ENCODE peak calls at places on chromosomes 16 and 17, in eight cellular contexts. L is cardiac fibroblast, H is GM12865, E is AG09319, U is Caco-2, C is RWPE1, V is right atrium auricular region, F is GM10248. S is an unnamed sample.

GRCh38 chr17:80034977-80035686 is 540 bp downstream of the TBC1D16 start:
- DNase-seq in H (peak), F (peak), V (no peak), U (peak), L (peak), C (peak), E (no peak), S (peak)

GRCh38 chr16:85330694-85331188 is 218.5 kb upstream of the CIBAR2 start:
- DNase-seq in U (peak), C (peak), E (peak), V (no peak), F (peak), H (peak), L (peak), S (peak)

GRCh38 chr16:72256398-72257048 is 84.6 kb upstream of the PMFBP1 start:
- DNase-seq in C (peak), V (no peak), F (no peak), H (no peak), U (no peak), L (peak), E (peak), S (peak)

GRCh38 chr16:30437511-30438046 is 7.7 kb upstream of the DCTPP1 start:
- DNase-seq in E (no peak), H (no peak), C (no peak), V (no peak), F (no peak), L (no peak), U (peak), S (no peak)

GRCh38 chr16:4825196-4825595 is 21.9 kb downstream of the GLYR1 start:
- DNase-seq in F (no peak), U (no peak), E (no peak), L (no peak), H (no peak), V (no peak), C (no peak), S (no peak)

GRCh38 chr17:50542795-50543774 is 3.9 kb upstream of the SPATA20 start:
- DNase-seq in L (no peak), E (no peak), U (peak), C (no peak), F (no peak), V (no peak), H (no peak), S (peak)

GRCh38 chr16:50213939-50214519 is 52.3 kb upstream of the ADCY7 start:
- DNase-seq in F (peak), E (no peak), V (no peak), C (no peak), L (peak), U (peak), H (peak), S (peak)

GRCh38 chr16:23781176-23781575 is 26.4 kb downstream of the CHP2 start:
- DNase-seq in E (no peak), F (no peak), H (no peak), L (no peak), C (no peak), U (no peak), V (no peak), S (no peak)

GRCh38 chr17:6473128-6473767 is 29.0 kb downstream of the PIMREG start:
- DNase-seq in V (peak), F (peak), U (peak), C (peak), E (peak), H (peak), L (peak), S (peak)

GRCh38 chr16:81880816-81881215 is 101.7 kb downstream of the PLCG2 start:
- DNase-seq in F (no peak), U (no peak), E (no peak), L (no peak), H (no peak), C (no peak), V (no peak), S (no peak)

GRCh38 chr17:16474012-16474725 is 17.8 kb downstream of the LRRC75A start:
- DNase-seq in C (no peak), E (no peak), L (no peak), U (no peak), F (no peak), H (no peak), V (no peak), S (no peak)

GRCh38 chr17:78696016-78696992 is 85.8 kb downstream of the CYTH1 start:
- DNase-seq in V (no peak), E (no peak), H (no peak), U (no peak), C (no peak), L (no peak), F (no peak), S (no peak)

GRCh38 chr17:10070690-10071089 is 127.7 kb downstream of the GAS7 start:
- DNase-seq in V (no peak), L (no peak), F (no peak), U (no peak), H (no peak), C (no peak), E (no peak), S (no peak)

GRCh38 chr17:81142301-81143199 is 22.8 kb upstream of the PVALEF start:
- DNase-seq in U (peak), L (peak), V (peak), F (peak), E (peak), H (peak), C (peak), S (peak)

GRCh38 chr17:20008242-20009051 is 712 bp upstream of the SPECC1 start:
- DNase-seq in E (no peak), C (peak), V (no peak), L (no peak), U (peak), H (peak), F (peak), S (no peak)

GRCh38 chr16:29820730-29821662 is 734 bp downstream of the MVP start:
- DNase-seq in H (peak), C (peak), V (no peak), F (peak), E (no peak), U (no peak), L (peak), S (peak)

GRCh38 chr16:85491798-85492616 is 121.1 kb upstream of the GSE1 start:
- DNase-seq in L (no peak), V (peak), E (no peak), F (no peak), C (peak), H (no peak), U (peak), S (peak)

GRCh38 chr16:57753448-57754353 is 18.1 kb downstream of the KATNB1 start:
- DNase-seq in L (no peak), U (no peak), F (no peak), E (no peak), C (no peak), V (no peak), H (no peak), S (no peak)

GRCh38 chr16:15782573-15783365 is 74.1 kb downstream of the MYH11 start:
- DNase-seq in F (no peak), L (no peak), H (no peak), E (no peak), V (no peak), C (no peak), U (no peak), S (no peak)

GRCh38 chr17:35167666-35168065 is 20.0 kb downstream of the UNC45B start:
- DNase-seq in C (no peak), U (no peak), V (no peak), E (no peak), L (peak), H (no peak), F (no peak), S (peak)

GRCh38 chr17:30368896-30369720 is 9.6 kb upstream of the CPD start:
- DNase-seq in U (no peak), V (no peak), L (no peak), E (no peak), C (no peak), H (no peak), F (no peak), S (no peak)

GRCh38 chr17:227581-228222 is 46.3 kb upstream of the DOC2B start:
- DNase-seq in E (no peak), H (no peak), V (no peak), U (no peak), F (no peak), C (no peak), L (no peak), S (no peak)

GRCh38 chr17:6531575-6531974 is 24.8 kb downstream of the PITPNM3 start:
- DNase-seq in L (no peak), C (no peak), V (no peak), E (no peak), H (no peak), U (no peak), F (no peak), S (no peak)

GRCh38 chr17:8275421-8276290 is 12.8 kb upstream of the RANGRF start:
- DNase-seq in E (no peak), V (no peak), U (no peak), C (no peak), F (no peak), L (no peak), H (no peak), S (no peak)

GRCh38 chr16:65306722-65307121 is 184.9 kb upstream of the CDH11 start:
- DNase-seq in E (no peak), F (no peak), H (no peak), V (no peak), C (no peak), U (no peak), L (no peak), S (no peak)

GRCh38 chr17:75367312-75367711 is 38.2 kb downstream of the GRB2 start:
- DNase-seq in L (peak), V (no peak), H (no peak), U (no peak), C (peak), F (no peak), E (no peak), S (peak)

GRCh38 chr16:51984395-51984794 is 562.5 kb downstream of the TOX3 start:
- DNase-seq in V (no peak), E (no peak), C (no peak), H (no peak), L (no peak), U (no peak), F (no peak), S (no peak)

GRCh38 chr16:83851473-83851872 is 43.7 kb downstream of the HSBP1 start:
- DNase-seq in C (no peak), L (no peak), F (no peak), U (no peak), E (no peak), V (peak), H (no peak), S (no peak)

GRCh38 chr17:49315974-49316570 is 46.0 kb downstream of the ZNF652 start:
- DNase-seq in E (no peak), L (peak), U (no peak), H (peak), C (no peak), V (no peak), F (no peak), S (peak)

GRCh38 chr17:17170346-17170976 is 35.7 kb downstream of the PLD6 start:
- DNase-seq in H (no peak), V (no peak), F (no peak), E (peak), L (no peak), U (no peak), C (peak), S (peak)

GRCh38 chr17:10349403-10349802 is 23.4 kb downstream of the MYH13 start:
- DNase-seq in L (no peak), U (no peak), E (no peak), F (no peak), H (peak), C (no peak), V (no peak), S (no peak)

GRCh38 chr16:77414752-77415231 is 20.0 kb downstream of the ADAMTS18 start:
- DNase-seq in U (no peak), H (no peak), F (no peak), V (no peak), E (no peak), L (peak), C (no peak), S (peak)

GRCh38 chr16:72362476-72362875 is 190.5 kb upstream of the PMFBP1 start:
- DNase-seq in U (no peak), F (no peak), L (no peak), E (no peak), H (no peak), C (no peak), V (no peak), S (no peak)

GRCh38 chr17:39547713-39548478 is 59.8 kb downstream of the NEUROD2 start:
- DNase-seq in U (peak), V (peak), L (peak), C (peak), F (peak), H (peak), E (no peak), S (peak)

GRCh38 chr17:70307430-70307829 is 138.1 kb downstream of the KCNJ2 start:
- DNase-seq in V (no peak), E (no peak), L (peak), F (no peak), H (no peak), U (no peak), C (no peak), S (no peak)

GRCh38 chr16:30637952-30638351 is 12.8 kb upstream of the PRR14 start:
- DNase-seq in C (peak), E (no peak), L (peak), V (no peak), F (no peak), H (peak), U (peak), S (peak)

GRCh38 chr17:45386180-45386579 is 46.5 kb downstream of the ARHGAP27 start:
- DNase-seq in H (no peak), C (no peak), F (no peak), U (no peak), E (no peak), L (no peak), V (no peak), S (no peak)

GRCh38 chr17:55726440-55726839 is 3.8 kb upstream of the TMEM100 start:
- DNase-seq in E (peak), F (no peak), C (peak), L (peak), H (no peak), U (no peak), V (peak), S (peak)

GRCh38 chr17:31593806-31594205 is 202.3 kb downstream of the RAB11FIP4 start:
- DNase-seq in L (peak), H (no peak), E (no peak), C (peak), F (no peak), V (no peak), U (no peak), S (peak)

GRCh38 chr16:14308357-14308723 is 237.2 kb downstream of the MRTFB start:
- DNase-seq in H (peak), F (no peak), U (no peak), V (no peak), C (no peak), L (no peak), E (no peak), S (no peak)

GRCh38 chr16:14309001-14309886 is 238.1 kb downstream of the MRTFB start:
- DNase-seq in C (peak), L (peak), F (peak), H (peak), V (no peak), E (no peak), U (peak), S (no peak)

GRCh38 chr16:14309906-14310305 is 238.8 kb downstream of the MRTFB start:
- DNase-seq in H (peak), F (no peak), C (peak), E (no peak), U (no peak), L (peak), V (no peak), S (peak)

GRCh38 chr16:14307623-14308356 is 236.7 kb downstream of the MRTFB start:
- DNase-seq in V (no peak), C (no peak), L (peak), E (no peak), U (no peak), H (no peak), F (no peak), S (peak)

GRCh38 chr16:14310519-14310991 is 239.4 kb downstream of the MRTFB start:
- DNase-seq in U (no peak), E (no peak), L (peak), C (no peak), F (peak), V (no peak), H (peak), S (no peak)
- TF ChIP-seq CTCF in U (no peak), E (peak), L (no peak), C (no peak), F (peak), V (no peak), H (peak), S (no peak)

GRCh38 chr16:89670496-89671431 is 13.1 kb downstream of the SPATA33 start:
- DNase-seq in C (no peak), E (no peak), V (no peak), U (no peak), L (peak), F (no peak), H (no peak), S (peak)
- TF ChIP-seq CTCF in C (no peak), E (no peak), V (no peak), U (no peak), L (no peak), F (no peak), H (no peak), S (no peak)

GRCh38 chr17:59391026-59391425 is 59.6 kb downstream of the YPEL2 start:
- DNase-seq in V (no peak), E (no peak), H (no peak), C (no peak), U (no peak), F (no peak), L (no peak), S (no peak)

GRCh38 chr17:59388070-59388556 is 56.7 kb downstream of the YPEL2 start:
- DNase-seq in U (no peak), C (no peak), L (no peak), E (no peak), V (no peak), F (no peak), H (no peak), S (no peak)

GRCh38 chr17:59383893-59384292 is 52.4 kb downstream of the YPEL2 start:
- DNase-seq in V (no peak), E (no peak), U (no peak), C (no peak), L (no peak), H (no peak), F (no peak), S (no peak)

GRCh38 chr17:59381716-59382570 is 50.5 kb downstream of the YPEL2 start:
- DNase-seq in C (no peak), H (no peak), E (no peak), L (no peak), F (no peak), V (no peak), U (no peak), S (no peak)

DNA sequence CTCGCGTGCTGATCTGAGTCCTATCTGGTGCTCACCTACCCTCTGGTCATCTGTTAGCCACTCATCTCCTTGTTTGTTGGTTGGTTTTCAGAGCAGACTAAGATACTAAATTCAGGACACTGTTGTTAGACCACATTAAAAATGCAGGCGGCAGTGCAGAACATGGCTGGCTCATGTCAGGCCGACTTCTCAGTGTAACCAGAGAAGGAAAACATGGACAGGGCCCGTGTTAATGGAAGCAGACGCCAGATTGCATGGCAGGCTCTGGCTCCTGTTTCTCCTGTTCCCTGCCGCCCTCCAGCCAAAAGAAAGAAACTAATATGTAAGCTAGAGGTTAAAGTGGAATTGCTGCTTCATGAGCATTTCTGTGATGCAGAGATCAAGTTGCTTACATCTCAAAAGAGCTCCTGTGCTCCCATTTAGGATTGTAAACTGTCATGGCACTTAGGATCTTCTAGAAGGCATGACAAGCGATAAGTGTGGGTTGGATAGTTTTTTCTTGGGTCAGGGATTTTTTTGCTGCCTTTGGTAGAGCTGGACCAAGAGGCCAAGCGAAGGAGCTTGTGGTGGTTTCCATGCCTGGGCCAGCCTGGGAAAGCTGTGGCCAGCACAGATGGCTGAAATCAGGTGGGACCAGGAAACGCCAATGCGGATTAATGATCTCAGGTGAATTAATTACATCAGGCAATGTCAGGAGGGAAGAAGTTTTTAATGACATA is 56.1 kb downstream of the YPEL2 start:
- DNase-seq in C (no peak), V (no peak), H (no peak), F (no peak), E (no peak), U (no peak), L (no peak), S (no peak)
- TF ChIP-seq CTCF in C (no peak), V (no peak), H (no peak), F (no peak), E (no peak), U (no peak), L (no peak), S (no peak)

GRCh38 chr17:51734462-51734861 is 424.1 kb downstream of the CA10 start:
- DNase-seq in V (no peak), H (no peak), C (peak), E (no peak), U (peak), F (peak), L (no peak), S (peak)
- TF ChIP-seq CTCF in V (peak), H (no peak), C (no peak), E (no peak), U (peak), F (no peak), L (no peak), S (peak)

DNA sequence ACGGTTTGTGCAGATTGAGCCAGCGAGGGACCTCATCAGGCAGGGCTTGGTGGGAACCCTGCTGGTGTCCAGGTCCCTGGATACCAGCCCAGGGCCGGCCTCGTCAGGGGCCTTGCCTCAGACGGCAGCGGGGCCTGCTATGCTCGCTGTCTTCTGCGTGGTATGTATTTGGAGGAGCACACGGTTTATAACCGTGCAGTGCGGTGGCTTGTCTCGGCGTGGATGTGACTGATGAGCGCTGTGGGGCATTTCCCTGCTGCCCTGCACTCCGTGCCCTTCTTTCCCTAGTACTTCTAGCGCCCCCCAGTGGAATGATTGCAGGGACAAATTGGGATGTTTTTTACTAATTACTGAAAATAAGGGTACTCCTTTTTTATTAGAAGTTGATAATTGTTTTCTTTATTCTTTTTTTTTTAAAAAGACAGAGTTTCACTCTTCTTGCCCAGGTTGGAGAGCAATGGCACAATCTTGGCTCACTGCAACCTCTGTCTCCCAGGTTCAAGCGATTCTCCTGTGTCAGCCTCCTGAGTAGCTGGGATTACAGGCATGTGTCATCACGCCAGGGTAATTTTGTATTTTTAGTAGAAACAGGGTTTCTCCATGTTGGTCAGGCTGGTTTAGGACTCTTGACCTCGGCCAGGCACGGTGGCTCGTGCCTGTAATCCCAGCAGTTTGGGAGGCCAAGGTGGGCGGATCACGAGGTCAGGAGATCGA is 15.3 kb downstream of the TBCD start:
- DNase-seq in F (peak), H (peak), U (peak), V (no peak), E (no peak), L (peak), C (peak), S (peak)
- TF ChIP-seq CTCF in F (peak), H (peak), U (peak), V (peak), E (peak), L (peak), C (peak), S (peak)